ENCODE peak calls at places on chromosomes 5 and 9, in ten cellular contexts. N is cerebellar cortex, B is activated T-cell treated with anti-CD3 and anti-CD28 coated beads for 1 hour, T is GM13977, X is putamen, U is esophagus squamous epithelium, I is PC-3, R is mucosa of descending colon, E is A172, W is endothelial cell. C is an unnamed sample.

GRCh38 chr5:65157906-65158603 is 323.7 kb downstream of the ADAMTS6 start:
- DNase-seq in U (no peak), N (no peak), W (no peak), E (peak), B (no peak), T (no peak), X (no peak), I (peak), R (no peak), C (no peak)

GRCh38 chr5:171954721-171955120 is 51.7 kb downstream of the FBXW11 start:
- DNase-seq in E (no peak), X (no peak), N (no peak), B (no peak), U (no peak), R (no peak), W (no peak), I (peak), T (no peak), C (no peak)

GRCh38 chr5:32132757-32133156 is 41.4 kb downstream of the GOLPH3 start:
- DNase-seq in T (no peak), U (no peak), W (no peak), R (no peak), E (no peak), I (no peak), B (no peak), X (no peak), N (no peak), C (no peak)

GRCh38 chr5:107917983-107918382 is 247.2 kb upstream of the EFNA5 start:
- DNase-seq in I (no peak), W (no peak), R (no peak), T (no peak), B (no peak), N (no peak), U (no peak), E (no peak), X (no peak), C (no peak)

GRCh38 chr5:140322751-140323731 is 20.1 kb upstream of the PFDN1 start:
- DNase-seq in W (no peak), R (no peak), B (no peak), T (no peak), E (peak), U (no peak), X (peak), I (peak), N (no peak), C (no peak)

GRCh38 chr5:93578813-93579560 is 2.0 kb downstream of the NR2F1-AS1 start:
- DNase-seq in W (no peak), T (peak), I (peak), X (no peak), U (no peak), B (no peak), E (no peak), N (peak), R (peak), C (no peak)

GRCh38 chr5:17365756-17366155 is 132.3 kb upstream of the TAF11L2 start:
- DNase-seq in X (no peak), I (peak), B (no peak), U (no peak), R (no peak), T (no peak), N (peak), W (no peak), E (peak), C (no peak)

GRCh38 chr9:131807131-131807990 is 67.5 kb upstream of the RAPGEF1 start:
- DNase-seq in E (no peak), I (no peak), R (no peak), W (peak), N (no peak), X (no peak), B (no peak), T (no peak), U (no peak), C (no peak)

GRCh38 chr9:137809038-137809630 is 68.4 kb upstream of the CACNA1B start:
- DNase-seq in N (no peak), X (no peak), W (no peak), B (no peak), I (no peak), R (no peak), E (no peak), T (peak), U (no peak), C (no peak)

GRCh38 chr5:76689321-76690026 is 26.5 kb upstream of the F2R start:
- DNase-seq in N (peak), U (no peak), I (peak), R (no peak), T (no peak), E (peak), B (no peak), W (no peak), X (no peak), C (no peak)

GRCh38 chr5:21862986-21863385 is 990.2 kb downstream of the CDH12 start:
- DNase-seq in R (no peak), U (no peak), B (no peak), W (no peak), E (no peak), T (no peak), I (no peak), N (no peak), X (no peak), C (no peak)

GRCh38 chr9:127634698-127635097 is 22.6 kb downstream of the STXBP1 start:
- DNase-seq in B (no peak), R (no peak), U (no peak), E (no peak), X (no peak), T (no peak), W (no peak), I (no peak), N (no peak), C (no peak)

GRCh38 chr5:164679461-164679860 is 1174.0 kb downstream of the MAT2B start:
- DNase-seq in X (no peak), E (no peak), T (no peak), N (no peak), W (no peak), U (no peak), I (no peak), B (no peak), R (no peak), C (no peak)

GRCh38 chr5:173035904-173036707 is 20.0 kb upstream of the CREBRF start:
- DNase-seq in N (no peak), R (no peak), T (peak), B (no peak), W (no peak), E (no peak), U (no peak), X (no peak), I (no peak), C (peak)

GRCh38 chr5:2036885-2037284 is 154.2 kb upstream of the IRX4 start:
- DNase-seq in N (no peak), U (no peak), R (no peak), T (no peak), X (no peak), E (no peak), W (no peak), B (no peak), I (no peak), C (no peak)

GRCh38 chr5:55585266-55585610 is 50.5 kb upstream of the PLPP1 start:
- DNase-seq in U (no peak), W (no peak), X (no peak), R (no peak), B (no peak), N (no peak), I (no peak), T (no peak), E (no peak), C (no peak)